ENCODE peak calls at places on chromosome 13, in four cellular contexts. V, K, Y and I are unnamed samples.

GRCh38 chr13:111177081-111177711 is 62.1 kb downstream of the ARHGEF7 start:
- DNase-seq in V (no peak), K (peak; percentile 45), Y (no peak), I (no peak)

GRCh38 chr13:32140109-32140508 is 108.5 kb downstream of the FRY start:
- DNase-seq in V (no peak), K (no peak), Y (no peak), I (no peak)

GRCh38 chr13:24168392-24168750 is 7.9 kb downstream of the SPATA13 start:
- DNase-seq in V (no peak), K (no peak), Y (no peak), I (no peak)

GRCh38 chr13:40483601-40484000 is 182.8 kb downstream of the FOXO1 start:
- DNase-seq in V (no peak), K (no peak), Y (no peak), I (no peak)

GRCh38 chr13:23636360-23636759 is 66.1 kb downstream of the TNFRSF19 start:
- DNase-seq in V (no peak), K (no peak), Y (no peak), I (no peak)

GRCh38 chr13:50248537-50249521 is 233.6 kb downstream of the KCNRG start:
- DNase-seq in V (no peak), K (no peak), Y (no peak), I (no peak)

GRCh38 chr13:37615271-37615670 is 16.7 kb upstream of the POSTN start:
- DNase-seq in V (no peak), K (no peak), Y (no peak), I (no peak)

GRCh38 chr13:51825165-51825592 is 19.8 kb downstream of the TMEM272 start:
- DNase-seq in V (no peak), K (no peak), Y (peak; percentile 80), I (no peak)

GRCh38 chr13:87677334-87678234 is 6.4 kb downstream of the SLITRK5 start:
- DNase-seq in V (no peak), K (no peak), Y (no peak), I (no peak)

GRCh38 chr13:89454736-89455135 is 1783.6 kb downstream of the SLITRK5 start:
- DNase-seq in V (no peak), K (no peak), Y (no peak), I (no peak)

GRCh38 chr13:95438297-95438696 is 114.2 kb upstream of the CLDN10 start:
- DNase-seq in V (no peak), K (no peak), Y (no peak), I (no peak)

GRCh38 chr13:109789262-109789661 is 2.9 kb upstream of the IRS2 start:
- DNase-seq in V (no peak), K (no peak), Y (no peak), I (no peak)

GRCh38 chr13:42137856-42138537 is 89.5 kb downstream of the DGKH start:
- DNase-seq in V (no peak), K (no peak), Y (no peak), I (no peak)

GRCh38 chr13:85313761-85314503 is 485.3 kb downstream of the SLITRK6 start:
- DNase-seq in V (no peak), K (no peak), Y (no peak), I (no peak)

GRCh38 chr13:98214707-98215106 is 37.6 kb upstream of the RNF113B start:
- DNase-seq in V (no peak), K (no peak), Y (no peak), I (no peak)

GRCh38 chr13:37540228-37540627 is 58.3 kb downstream of the POSTN start:
- DNase-seq in V (no peak), K (no peak), Y (no peak), I (peak; percentile 17)

GRCh38 chr13:113848431-113849260 is 15.2 kb downstream of the GAS6 start:
- DNase-seq in V (peak; percentile 6), K (no peak), Y (no peak), I (no peak)

GRCh38 chr13:50589139-50589538 is 254.4 kb downstream of the DLEU7 start:
- DNase-seq in V (no peak), K (no peak), Y (peak; percentile 32), I (peak; percentile 53)

GRCh38 chr13:62747629-62748028 is 1332.0 kb upstream of the PCDH20 start:
- DNase-seq in V (no peak), K (no peak), Y (peak; percentile 59), I (no peak)

GRCh38 chr13:110254751-110255553 is 52.0 kb downstream of the COL4A1 start:
- DNase-seq in V (no peak), K (no peak), Y (no peak), I (no peak)

GRCh38 chr13:70173236-70173959 is 65.1 kb upstream of the KLHL1 start:
- DNase-seq in V (no peak), K (no peak), Y (no peak), I (no peak)